ENCODE peak calls at places on chromosomes 16 and 17, in nine cellular contexts. S, Z, A, M, G, T, P, W and I are unnamed samples.

GRCh38 chr16:83102336-83102735 is 475.6 kb downstream of the CDH13 start:
- DNase-seq in S (no peak), Z (peak; percentile 59), A (no peak), M (no peak), G (no peak), T (no peak), P (no peak), W (peak; percentile 40), I (no peak)

GRCh38 chr17:57555636-57556175 is 189.4 kb downstream of the CCDC182 start:
- DNase-seq in S (no peak), Z (no peak), A (no peak), M (no peak), G (no peak), T (no peak), P (no peak), W (no peak), I (no peak)

GRCh38 chr16:85354623-85355514 is 242.6 kb upstream of the CIBAR2 start:
- DNase-seq in S (peak; percentile 61), Z (no peak), A (no peak), M (no peak), G (no peak), T (no peak), P (no peak), W (no peak), I (no peak)

GRCh38 chr16:67843343-67843765 is 1.2 kb downstream of the THAP11 start:
- DNase-seq in S (no peak), Z (peak; percentile 56), A (peak; percentile 86), M (no peak), G (no peak), T (no peak), P (no peak), W (no peak), I (no peak)

GRCh38 chr17:69478916-69479315 is 64.4 kb downstream of the MAP2K6 start:
- DNase-seq in S (no peak), Z (no peak), A (no peak), M (no peak), G (no peak), T (no peak), P (no peak), W (no peak), I (no peak)

GRCh38 chr16:74902161-74902560 is 82.8 kb downstream of the WDR59 start:
- DNase-seq in S (no peak), Z (no peak), A (no peak), M (no peak), G (no peak), T (no peak), P (no peak), W (no peak), I (no peak)

GRCh38 chr17:57619061-57619937 is 125.8 kb downstream of the CCDC182 start:
- DNase-seq in S (peak; percentile 48), Z (no peak), A (no peak), M (no peak), G (no peak), T (no peak), P (no peak), W (no peak), I (no peak)

GRCh38 chr17:17116406-17116805 is 74.1 kb downstream of the MPRIP start:
- DNase-seq in S (no peak), Z (no peak), A (no peak), M (no peak), G (no peak), T (no peak), P (no peak), W (no peak), I (no peak)

GRCh38 chr16:31869511-31870201 is 4.0 kb upstream of the ZNF267 start:
- DNase-seq in S (peak; percentile 70), Z (peak; percentile 83), A (no peak), M (no peak), G (peak; percentile 77), T (no peak), P (no peak), W (peak; percentile 48), I (no peak)

GRCh38 chr17:6470146-6470718 is 26.0 kb downstream of the PIMREG start:
- DNase-seq in S (no peak), Z (no peak), A (no peak), M (no peak), G (no peak), T (no peak), P (no peak), W (no peak), I (peak; percentile 31)

GRCh38 chr17:72077326-72077960 is 43.4 kb upstream of the SOX9 start:
- DNase-seq in S (no peak), Z (no peak), A (peak; percentile 34), M (peak; percentile 8), G (no peak), T (no peak), P (no peak), W (peak; percentile 40), I (no peak)

GRCh38 chr17:38538906-38539305 is 66.8 kb downstream of the SRCIN1 start:
- DNase-seq in S (no peak), Z (no peak), A (no peak), M (no peak), G (peak; percentile 58), T (no peak), P (peak; percentile 44), W (no peak), I (no peak)

DNA sequence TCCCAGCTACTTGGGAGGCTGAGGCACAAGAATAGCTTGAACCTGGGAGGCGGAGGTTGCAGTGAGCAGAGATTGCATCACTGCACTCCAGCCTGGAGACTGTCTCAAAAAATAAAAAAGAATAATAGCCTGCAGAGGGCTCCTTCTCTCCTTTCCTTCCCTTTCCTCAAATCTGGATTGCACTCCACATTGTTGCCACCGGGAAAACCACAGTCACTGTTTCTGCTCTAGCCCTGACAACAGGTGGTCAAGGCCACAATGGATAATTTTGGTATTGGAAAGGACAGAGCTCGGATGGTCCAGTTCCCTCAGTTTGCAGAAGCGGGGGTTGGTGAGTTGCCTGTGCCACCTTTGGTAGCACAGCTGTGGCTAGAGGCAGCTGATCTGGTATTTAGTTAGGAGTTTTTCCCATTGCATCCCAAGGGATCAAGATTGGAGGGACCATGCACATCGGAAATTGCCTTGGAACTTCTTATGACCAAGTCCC is 44.7 kb upstream of the PRSS54 start:
- DNase-seq in S (no peak), Z (no peak), A (no peak), M (peak; percentile 42), G (no peak), T (no peak), P (no peak), W (no peak), I (no peak)
- TF ChIP-seq CTCF in S (no peak), Z (no peak), A (no peak), M (peak; percentile 59), G (peak; percentile 3), T (peak; percentile 61), P (no peak), W (peak; percentile 39), I (no peak)

GRCh38 chr16:88329726-88330700 is 52.7 kb upstream of the ZNF469 start:
- DNase-seq in S (no peak), Z (no peak), A (no peak), M (no peak), G (no peak), T (no peak), P (no peak), W (no peak), I (no peak)

GRCh38 chr16:88330971-88331890 is 51.5 kb upstream of the ZNF469 start:
- DNase-seq in S (no peak), Z (no peak), A (no peak), M (no peak), G (no peak), T (no peak), P (no peak), W (no peak), I (no peak)

GRCh38 chr16:88333645-88334516 is 48.9 kb upstream of the ZNF469 start:
- DNase-seq in S (no peak), Z (no peak), A (no peak), M (no peak), G (no peak), T (no peak), P (no peak), W (no peak), I (no peak)

GRCh38 chr16:88334517-88335149 is 48.1 kb upstream of the ZNF469 start:
- DNase-seq in S (no peak), Z (no peak), A (no peak), M (no peak), G (no peak), T (no peak), P (no peak), W (no peak), I (no peak)

GRCh38 chr16:88331989-88332920 is 50.5 kb upstream of the ZNF469 start:
- DNase-seq in S (no peak), Z (peak; percentile 61), A (peak; percentile 96), M (peak; percentile 88), G (peak; percentile 61), T (no peak), P (peak; percentile 42), W (peak; percentile 92), I (peak; percentile 19)
- H3K4me3 ChIP-seq in S (no peak overlapping the region), Z (no peak overlapping the region), A (no peak overlapping the region), M (peak overlapping the region; percentile 48), G (no peak overlapping the region), T (no peak overlapping the region), P (no peak overlapping the region), W (no peak overlapping the region), I (no peak overlapping the region)

DNA sequence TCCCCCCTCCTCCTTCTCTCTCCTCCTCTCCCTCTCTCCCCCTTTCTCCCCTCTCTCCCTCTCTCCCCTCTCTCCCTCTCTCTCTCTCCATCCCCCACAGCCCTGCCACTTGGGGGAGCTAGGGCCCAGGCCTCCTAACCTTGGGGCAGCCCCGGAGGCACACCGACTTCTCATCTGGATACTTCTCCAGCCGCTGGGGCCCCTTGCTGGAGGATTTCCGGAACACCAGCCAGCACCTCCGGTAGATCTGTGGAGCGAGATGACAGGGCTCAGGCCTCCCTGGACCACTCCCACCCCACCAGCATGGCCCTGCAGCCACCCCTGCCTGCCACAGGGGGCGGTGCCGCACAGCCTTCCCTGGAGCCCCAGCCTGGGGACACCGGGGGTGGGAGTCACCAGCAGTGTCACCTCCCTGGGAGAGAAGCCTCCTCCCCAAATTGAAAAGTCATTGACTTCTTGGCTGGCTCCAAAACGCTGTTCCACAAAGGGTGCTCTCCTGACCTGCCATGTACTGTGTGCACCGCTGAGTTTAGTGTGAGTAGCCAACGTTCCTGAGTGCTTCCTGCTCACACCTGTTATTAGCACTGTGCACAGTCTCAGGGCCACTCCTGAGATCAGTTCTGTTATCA is 10.5 kb downstream of the DOK4 start:
- DNase-seq in S (peak; percentile 81), Z (peak; percentile 81), A (peak; percentile 87), M (peak; percentile 24), G (no peak), T (no peak), P (no peak), W (no peak), I (peak; percentile 51)
- TF ChIP-seq CTCF in S (peak; percentile 65), Z (peak; percentile 33), A (no peak), M (peak; percentile 82), G (peak; percentile 21), T (peak; percentile 65), P (no peak), W (peak; percentile 49), I (peak; percentile 13)

DNA sequence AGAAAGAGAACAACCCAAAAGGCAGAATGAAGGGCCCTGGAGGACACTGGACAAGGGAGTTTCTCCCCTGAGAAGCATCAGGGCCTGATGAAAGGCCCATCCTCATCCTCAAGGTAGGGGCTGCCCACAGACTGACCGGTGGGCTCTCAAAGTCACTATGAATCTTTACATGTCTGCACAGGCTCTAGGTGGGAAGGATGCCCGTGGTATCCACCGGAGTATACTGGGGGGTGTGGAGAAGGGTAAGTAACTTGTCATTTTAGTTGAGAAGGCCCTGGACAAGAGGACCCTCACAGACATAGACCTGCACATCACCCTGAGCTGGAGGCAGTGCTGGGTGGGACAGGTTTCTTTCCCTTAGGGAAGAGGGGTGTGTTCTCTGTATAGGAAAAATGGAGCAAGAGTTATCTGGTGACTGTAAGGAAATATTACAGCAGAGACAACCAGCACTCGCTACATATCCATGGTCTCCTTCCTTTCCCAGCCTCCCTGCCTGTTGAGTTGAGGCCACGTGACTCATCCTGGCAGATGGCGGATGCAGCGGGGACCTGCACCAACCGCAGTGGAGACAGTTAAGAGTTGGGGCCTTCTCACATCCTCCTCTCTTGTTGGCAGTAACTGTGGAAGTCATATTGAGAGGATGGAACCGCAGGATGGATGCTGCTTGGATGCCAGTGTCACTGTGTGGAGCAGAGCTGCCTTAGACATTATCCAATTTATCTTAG is 45.6 kb upstream of the KCNJ12 start:
- DNase-seq in S (peak; percentile 38), Z (peak; percentile 34), A (no peak), M (no peak), G (no peak), T (no peak), P (no peak), W (no peak), I (no peak)
- H3K4me3 ChIP-seq in S (no peak overlapping the region), Z (no peak overlapping the region), A (no peak overlapping the region), M (no peak overlapping the region), G (no peak overlapping the region), T (no peak overlapping the region), P (no peak overlapping the region), W (no peak overlapping the region), I (no peak overlapping the region)